ENCODE peak calls at places on chromosomes 13 and 19, in ten cellular contexts. One of them, this sample, is unnamed.
A peak's percentile ranks its signal among the peaks of the same experiment; 100 is the strongest.

GRCh38 chr13:45219938-45220375 is 19.1 kb upstream of the KCTD4 start:
- DNase-seq in endodermal cell: no peak
- DNase-seq in nephron progenitor cell: no peak
- DNase-seq in pancreas: no peak
- DNase-seq in AG09319: no peak
- DNase-seq in tibial nerve: no peak
- DNase-seq in breast epithelium: no peak
- DNase-seq in lower leg skin: no peak
- DNase-seq in stomach: no peak
- DNase-seq in foreskin fibroblast: peak; percentile 68
- DNase-seq in this sample: no peak

GRCh38 chr13:85366759-85367417 is 432.3 kb downstream of the SLITRK6 start:
- DNase-seq in tibial nerve: no peak
- DNase-seq in endodermal cell: no peak
- DNase-seq in stomach: no peak
- DNase-seq in pancreas: no peak
- DNase-seq in lower leg skin: no peak
- DNase-seq in AG09319: no peak
- DNase-seq in nephron progenitor cell: no peak
- DNase-seq in foreskin fibroblast: peak; percentile 12
- DNase-seq in breast epithelium: no peak
- DNase-seq in this sample: no peak

GRCh38 chr19:28535352-28535775 is 677.6 kb downstream of the UQCRFS1 start:
- DNase-seq in pancreas: no peak
- DNase-seq in lower leg skin: no peak
- DNase-seq in AG09319: no peak
- DNase-seq in tibial nerve: no peak
- DNase-seq in nephron progenitor cell: no peak
- DNase-seq in endodermal cell: no peak
- DNase-seq in breast epithelium: no peak
- DNase-seq in stomach: no peak
- DNase-seq in foreskin fibroblast: no peak
- DNase-seq in this sample: no peak

GRCh38 chr13:83332751-83333150 is 549.5 kb downstream of the SLITRK1 start:
- DNase-seq in AG09319: no peak
- DNase-seq in stomach: no peak
- DNase-seq in nephron progenitor cell: no peak
- DNase-seq in pancreas: no peak
- DNase-seq in endodermal cell: no peak
- DNase-seq in tibial nerve: no peak
- DNase-seq in foreskin fibroblast: no peak
- DNase-seq in lower leg skin: no peak
- DNase-seq in breast epithelium: no peak
- DNase-seq in this sample: no peak

GRCh38 chr13:41178040-41178439 is 16.3 kb downstream of the KBTBD7 start:
- DNase-seq in stomach: no peak
- DNase-seq in breast epithelium: no peak
- DNase-seq in nephron progenitor cell: no peak
- DNase-seq in lower leg skin: no peak
- DNase-seq in AG09319: no peak
- DNase-seq in endodermal cell: no peak
- DNase-seq in foreskin fibroblast: no peak
- DNase-seq in pancreas: no peak
- DNase-seq in tibial nerve: no peak
- DNase-seq in this sample: no peak

GRCh38 chr19:8367327-8368001 is 3.5 kb downstream of the ANGPTL4 start:
- DNase-seq in AG09319: peak; percentile 96
- DNase-seq in pancreas: peak; percentile 98
- DNase-seq in lower leg skin: peak; percentile 97
- DNase-seq in breast epithelium: peak; percentile 97
- DNase-seq in foreskin fibroblast: peak; percentile 98
- DNase-seq in stomach: peak; percentile 96
- DNase-seq in nephron progenitor cell: peak; percentile 67
- DNase-seq in endodermal cell: peak; percentile 84
- DNase-seq in tibial nerve: peak; percentile 80
- DNase-seq in this sample: no peak

GRCh38 chr19:4391701-4392543 is 8.4 kb downstream of the SH3GL1 start:
- DNase-seq in stomach: no peak
- DNase-seq in breast epithelium: no peak
- DNase-seq in endodermal cell: no peak
- DNase-seq in lower leg skin: no peak
- DNase-seq in AG09319: no peak
- DNase-seq in tibial nerve: no peak
- DNase-seq in nephron progenitor cell: no peak
- DNase-seq in pancreas: no peak
- DNase-seq in foreskin fibroblast: peak; percentile 90
- DNase-seq in this sample: no peak

GRCh38 chr19:35790981-35791813 is 15.8 kb downstream of the ARHGAP33 start:
- DNase-seq in breast epithelium: no peak
- DNase-seq in stomach: no peak
- DNase-seq in lower leg skin: no peak
- DNase-seq in foreskin fibroblast: no peak
- DNase-seq in endodermal cell: peak; percentile 64
- DNase-seq in tibial nerve: no peak
- DNase-seq in AG09319: no peak
- DNase-seq in pancreas: peak; percentile 66
- DNase-seq in nephron progenitor cell: peak; percentile 30
- DNase-seq in this sample: no peak

GRCh38 chr19:43532571-43532961 is 422 bp upstream of the ZNF575 start:
- DNase-seq in pancreas: peak; percentile 64
- DNase-seq in lower leg skin: peak; percentile 88
- DNase-seq in foreskin fibroblast: no peak
- DNase-seq in stomach: peak; percentile 73
- DNase-seq in endodermal cell: no peak
- DNase-seq in tibial nerve: no peak
- DNase-seq in breast epithelium: peak; percentile 59
- DNase-seq in AG09319: no peak
- DNase-seq in nephron progenitor cell: no peak
- DNase-seq in this sample: no peak

GRCh38 chr19:29062486-29063435 is 150.2 kb downstream of the UQCRFS1 start:
- DNase-seq in nephron progenitor cell: no peak
- DNase-seq in pancreas: no peak
- DNase-seq in AG09319: no peak
- DNase-seq in tibial nerve: no peak
- DNase-seq in lower leg skin: peak; percentile 77
- DNase-seq in endodermal cell: peak; percentile 92
- DNase-seq in foreskin fibroblast: no peak
- DNase-seq in breast epithelium: no peak
- DNase-seq in stomach: no peak
- DNase-seq in this sample: no peak

GRCh38 chr19:28466107-28467045 is 746.6 kb downstream of the UQCRFS1 start:
- DNase-seq in foreskin fibroblast: peak; percentile 63
- DNase-seq in nephron progenitor cell: peak; percentile 84
- DNase-seq in lower leg skin: peak; percentile 88
- DNase-seq in tibial nerve: peak; percentile 82
- DNase-seq in endodermal cell: peak; percentile 90
- DNase-seq in pancreas: peak; percentile 82
- DNase-seq in breast epithelium: no peak
- DNase-seq in AG09319: peak; percentile 19
- DNase-seq in stomach: peak; percentile 61
- DNase-seq in this sample: no peak

GRCh38 chr19:16737909-16738308 is 18.3 kb downstream of the NWD1 start:
- DNase-seq in lower leg skin: no peak
- DNase-seq in foreskin fibroblast: no peak
- DNase-seq in AG09319: no peak
- DNase-seq in breast epithelium: no peak
- DNase-seq in pancreas: no peak
- DNase-seq in endodermal cell: no peak
- DNase-seq in stomach: no peak
- DNase-seq in tibial nerve: no peak
- DNase-seq in nephron progenitor cell: no peak
- DNase-seq in this sample: no peak

DNA sequence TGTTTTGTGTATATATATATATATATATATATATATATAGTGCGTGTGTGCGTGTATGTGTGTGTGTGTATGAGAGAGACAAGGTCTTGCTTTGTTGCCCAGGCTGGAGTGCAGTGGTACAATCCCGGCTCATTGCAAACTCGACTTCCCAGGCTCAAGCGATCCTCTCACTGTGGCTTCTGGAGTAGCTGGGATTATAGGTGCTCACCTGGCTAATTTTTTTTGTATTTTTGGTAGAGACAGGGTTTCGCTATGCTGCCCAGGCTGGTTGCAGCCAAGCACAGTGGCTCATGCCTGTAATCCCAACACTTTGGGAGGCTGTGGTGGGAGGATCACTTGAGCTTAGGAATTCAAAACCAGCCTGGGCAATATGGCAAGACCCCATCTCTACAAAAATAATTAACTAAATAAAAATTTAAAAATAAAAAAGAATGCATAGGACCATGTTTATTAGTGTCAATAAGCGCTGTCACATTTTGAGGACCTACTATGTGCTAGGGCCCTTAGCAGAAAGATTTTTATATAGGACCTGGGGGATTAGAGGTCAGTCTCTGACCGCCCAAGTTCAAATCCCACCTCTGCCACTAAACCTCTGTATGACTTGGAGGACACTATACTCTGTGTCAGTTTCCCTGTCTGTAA is 1.8 kb downstream of the PVR start:
- DNase-seq in endodermal cell: no peak
- DNase-seq in stomach: no peak
- DNase-seq in tibial nerve: no peak
- DNase-seq in pancreas: no peak
- DNase-seq in nephron progenitor cell: no peak
- DNase-seq in AG09319: no peak
- DNase-seq in foreskin fibroblast: no peak
- DNase-seq in breast epithelium: no peak
- DNase-seq in lower leg skin: no peak
- DNase-seq in this sample: no peak
- TF ChIP-seq CTCF in endodermal cell: no peak
- TF ChIP-seq CTCF in stomach: no peak
- TF ChIP-seq CTCF in tibial nerve: no peak
- TF ChIP-seq CTCF in pancreas: no peak
- TF ChIP-seq CTCF in nephron progenitor cell: no peak
- TF ChIP-seq CTCF in AG09319: no peak
- TF ChIP-seq CTCF in foreskin fibroblast: no peak
- TF ChIP-seq CTCF in breast epithelium: no peak
- TF ChIP-seq CTCF in lower leg skin: no peak
- TF ChIP-seq CTCF in this sample: no peak

DNA sequence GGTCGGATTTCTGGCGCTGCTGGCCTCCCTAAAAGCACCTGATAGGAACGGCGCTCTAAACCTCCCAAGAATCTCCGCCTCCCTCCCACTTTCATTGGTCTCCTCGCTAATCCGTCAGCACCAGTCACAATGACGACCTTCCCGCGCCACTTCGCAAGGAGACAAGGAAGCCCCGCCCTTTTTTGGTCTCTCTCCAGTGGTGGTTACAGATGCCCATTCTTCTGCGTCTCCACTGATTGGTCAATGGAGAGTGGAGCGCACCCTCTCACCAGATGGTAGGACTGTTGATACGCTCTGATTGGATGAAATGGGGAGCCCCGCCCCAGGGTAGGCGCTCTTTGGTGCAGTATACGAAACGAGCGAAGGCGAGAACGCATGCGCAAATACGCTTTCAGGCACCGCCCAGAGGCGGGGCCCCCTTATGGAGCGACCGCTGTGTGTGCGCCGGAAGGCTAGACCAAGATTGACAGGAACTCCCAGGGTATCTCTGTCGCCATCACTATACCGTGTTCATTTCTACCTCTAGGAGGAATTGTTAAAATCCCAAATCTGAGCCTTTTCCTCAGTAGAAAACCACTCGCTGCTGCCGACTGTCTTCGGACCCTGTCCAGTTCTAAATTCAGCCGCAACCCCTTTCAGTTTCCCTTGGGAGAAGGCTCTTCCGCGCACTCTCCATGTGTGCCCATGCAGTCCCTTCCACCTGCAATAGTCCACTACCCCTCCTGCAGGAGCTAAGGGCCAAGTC is 617 bp upstream of the HNRNPL start:
- DNase-seq in breast epithelium: peak; percentile 100
- DNase-seq in lower leg skin: peak; percentile 100
- DNase-seq in foreskin fibroblast: peak; percentile 100
- DNase-seq in nephron progenitor cell: peak; percentile 97
- DNase-seq in AG09319: peak; percentile 100
- DNase-seq in stomach: peak; percentile 100
- DNase-seq in endodermal cell: peak; percentile 100
- DNase-seq in pancreas: peak; percentile 95
- DNase-seq in tibial nerve: peak; percentile 100
- DNase-seq in this sample: peak; percentile 95
- TF ChIP-seq CTCF in breast epithelium: peak; percentile 75
- TF ChIP-seq CTCF in lower leg skin: no peak
- TF ChIP-seq CTCF in foreskin fibroblast: no peak
- TF ChIP-seq CTCF in nephron progenitor cell: no peak
- TF ChIP-seq CTCF in AG09319: peak; percentile 5
- TF ChIP-seq CTCF in stomach: no peak
- TF ChIP-seq CTCF in endodermal cell: peak; percentile 49
- TF ChIP-seq CTCF in pancreas: no peak
- TF ChIP-seq CTCF in tibial nerve: no peak
- TF ChIP-seq CTCF in this sample: no peak

GRCh38 chr19:5997371-5997770 is 19.4 kb upstream of the RANBP3 start:
- DNase-seq in lower leg skin: no peak
- DNase-seq in AG09319: no peak
- DNase-seq in stomach: no peak
- DNase-seq in foreskin fibroblast: no peak
- DNase-seq in pancreas: no peak
- DNase-seq in nephron progenitor cell: peak; percentile 38
- DNase-seq in breast epithelium: no peak
- DNase-seq in endodermal cell: peak; percentile 86
- DNase-seq in tibial nerve: no peak
- DNase-seq in this sample: no peak
- TF ChIP-seq CTCF in lower leg skin: no peak
- TF ChIP-seq CTCF in AG09319: peak; percentile 3
- TF ChIP-seq CTCF in stomach: no peak
- TF ChIP-seq CTCF in foreskin fibroblast: no peak
- TF ChIP-seq CTCF in pancreas: no peak
- TF ChIP-seq CTCF in nephron progenitor cell: peak; percentile 14
- TF ChIP-seq CTCF in breast epithelium: no peak
- TF ChIP-seq CTCF in endodermal cell: peak; percentile 72
- TF ChIP-seq CTCF in tibial nerve: no peak
- TF ChIP-seq CTCF in this sample: no peak

DNA sequence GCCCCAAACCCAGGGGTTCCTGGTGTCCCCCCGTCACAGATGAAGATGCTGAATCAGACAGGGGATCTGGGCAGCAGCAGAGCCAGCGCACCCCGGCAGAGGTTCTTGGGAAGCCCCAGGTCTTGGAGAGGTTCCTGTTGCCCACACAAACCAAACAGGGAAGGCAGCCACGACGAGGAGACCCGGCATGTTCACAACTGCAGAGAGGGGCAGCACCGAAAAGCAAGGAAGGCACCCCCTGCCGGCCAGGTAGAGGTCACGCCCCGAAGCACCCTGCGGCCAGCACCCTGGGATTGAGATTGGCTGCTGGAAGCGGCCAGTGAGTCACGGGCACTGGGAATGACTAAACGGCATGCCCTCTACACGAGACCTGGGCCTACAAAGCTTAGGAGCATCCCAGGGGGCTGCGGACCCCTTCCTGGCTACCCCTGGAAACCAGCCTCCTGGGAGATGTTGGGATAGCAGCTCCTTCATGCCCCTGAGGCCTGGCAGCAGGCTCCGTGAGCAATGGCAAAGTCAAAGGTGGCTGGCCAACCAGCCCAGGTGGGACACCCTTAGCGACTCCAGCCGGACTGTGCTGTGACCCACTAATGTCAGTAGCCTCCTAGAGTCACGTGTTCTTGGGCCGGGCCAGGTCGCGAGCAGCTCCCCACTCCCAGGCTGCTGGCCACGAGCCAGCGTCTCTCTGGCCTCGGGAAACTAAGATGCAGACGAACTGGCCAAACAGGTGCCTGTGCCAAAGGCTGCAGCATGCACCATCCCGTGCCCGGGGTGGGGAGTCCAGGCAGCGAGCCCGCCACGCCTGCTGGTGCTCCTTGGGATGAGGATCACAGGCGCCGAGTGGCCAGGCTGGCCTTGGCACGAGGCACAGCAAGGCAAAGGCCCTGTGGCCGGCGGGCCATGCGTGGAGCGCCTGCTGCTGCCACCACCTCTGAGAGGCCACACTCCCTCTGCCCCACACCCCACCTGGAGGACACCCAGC is 43.2 kb downstream of the MLLT1 start:
- DNase-seq in tibial nerve: no peak
- DNase-seq in endodermal cell: no peak
- DNase-seq in breast epithelium: peak; percentile 97
- DNase-seq in lower leg skin: peak; percentile 92
- DNase-seq in AG09319: no peak
- DNase-seq in stomach: peak; percentile 99
- DNase-seq in foreskin fibroblast: no peak
- DNase-seq in nephron progenitor cell: no peak
- DNase-seq in pancreas: peak; percentile 90
- DNase-seq in this sample: no peak
- TF ChIP-seq CTCF in tibial nerve: no peak
- TF ChIP-seq CTCF in endodermal cell: peak; percentile 30
- TF ChIP-seq CTCF in breast epithelium: no peak
- TF ChIP-seq CTCF in lower leg skin: no peak
- TF ChIP-seq CTCF in AG09319: no peak
- TF ChIP-seq CTCF in stomach: no peak
- TF ChIP-seq CTCF in foreskin fibroblast: no peak
- TF ChIP-seq CTCF in nephron progenitor cell: no peak
- TF ChIP-seq CTCF in pancreas: no peak
- TF ChIP-seq CTCF in this sample: no peak